ENCODE peak calls at places on chromosomes 12 and 14, in four cellular contexts. E, R, N and K are unnamed samples.

GRCh38 chr14:103198429-103199140 is 75.3 kb downstream of the TNFAIP2 start:
- DNase-seq in R (no peak), N (peak), E (peak), K (peak)

GRCh38 chr12:120901818-120902217 is 2.3 kb downstream of the SPPL3 start:
- DNase-seq in N (no peak), E (no peak), R (no peak), K (no peak)

GRCh38 chr14:102007916-102008418 is 43.6 kb downstream of the DYNC1H1 start:
- DNase-seq in R (no peak), N (no peak), E (no peak), K (no peak)

GRCh38 chr12:129193263-129193871 is 340.1 kb downstream of the GLT1D1 start:
- DNase-seq in N (peak), R (peak), E (no peak), K (peak)

GRCh38 chr12:101670007-101670671 is 27.3 kb upstream of the CHPT1 start:
- DNase-seq in E (peak), N (peak), R (no peak), K (peak)

GRCh38 chr14:73696466-73697390 is 17.5 kb downstream of the PNMA1 start:
- DNase-seq in E (peak), R (no peak), N (no peak), K (peak)

GRCh38 chr12:16524378-16524777 is 81.6 kb downstream of the LMO3 start:
- DNase-seq in R (no peak), N (peak), E (no peak), K (no peak)

GRCh38 chr12:121932914-121933521 is 14.6 kb downstream of the CFAP251 start:
- DNase-seq in R (no peak), E (no peak), N (no peak), K (no peak)

GRCh38 chr14:54660712-54661111 is 93.8 kb downstream of the SAMD4A start:
- DNase-seq in R (no peak), E (no peak), N (no peak), K (no peak)

GRCh38 chr14:75340921-75341320 is 62.3 kb downstream of the FOS start:
- DNase-seq in N (no peak), E (peak), R (peak), K (peak)

GRCh38 chr14:91417134-91417982 is at the start of gene CCDC88C:
- DNase-seq in R (peak), N (peak), E (no peak), K (no peak)

GRCh38 chr12:64030155-64030554 is 185.7 kb downstream of the SRGAP1 start:
- DNase-seq in N (no peak), R (no peak), E (no peak), K (peak)

GRCh38 chr12:47591387-47591786 is 114.4 kb downstream of the RPAP3 start:
- DNase-seq in N (no peak), E (peak), R (no peak), K (peak)

GRCh38 chr12:7555752-7556151 is 52.2 kb upstream of the CD163 start:
- DNase-seq in N (no peak), R (no peak), E (peak), K (peak)

GRCh38 chr12:2608608-2608945 is 186.2 kb upstream of the FKBP4 start:
- DNase-seq in N (no peak), R (no peak), E (no peak), K (no peak)

GRCh38 chr14:73888971-73889370 is 2.3 kb downstream of the ZNF410 start:
- DNase-seq in R (no peak), E (peak), N (no peak), K (peak)

GRCh38 chr12:131511391-131511802 is 199.5 kb upstream of the SFSWAP start:
- DNase-seq in R (no peak), N (no peak), E (peak), K (peak)

GRCh38 chr14:96081224-96081623 is 42.1 kb downstream of the C14orf132 start:
- DNase-seq in R (no peak), E (no peak), N (no peak), K (no peak)

GRCh38 chr14:101927859-101928258 is 36.5 kb upstream of the DYNC1H1 start:
- DNase-seq in E (peak), R (peak), N (no peak), K (peak)

GRCh38 chr12:122327014-122327413 is 60.7 kb upstream of the VPS33A start:
- DNase-seq in E (no peak), N (no peak), R (no peak), K (no peak)

GRCh38 chr12:7142057-7142644 is 12.0 kb downstream of the CLSTN3 start:
- DNase-seq in R (peak), N (peak), E (peak), K (peak)

GRCh38 chr12:64673490-64674169 is 63.3 kb downstream of the RASSF3 start:
- DNase-seq in R (no peak), E (peak), N (no peak), K (no peak)

GRCh38 chr14:30355431-30355913 is 203.5 kb upstream of the G2E3 start:
- DNase-seq in E (peak), R (no peak), N (peak), K (peak)

GRCh38 chr14:100899841-100900771 is 3.4 kb downstream of the RTL1 start:
- DNase-seq in R (no peak), E (peak), N (peak), K (no peak)

GRCh38 chr12:56084958-56085543 is 5.1 kb downstream of the ERBB3 start:
- DNase-seq in R (peak), N (peak), E (peak), K (peak)

GRCh38 chr12:24415934-24416333 is 466.5 kb upstream of the SOX5 start:
- DNase-seq in R (no peak), N (no peak), E (no peak), K (no peak)

GRCh38 chr12:26704684-26705475 is 128.1 kb downstream of the ITPR2 start:
- DNase-seq in N (no peak), R (no peak), E (no peak), K (no peak)

GRCh38 chr14:61933021-61933420 is 170.8 kb downstream of the SNAPC1 start:
- DNase-seq in R (no peak), E (no peak), N (no peak), K (no peak)

GRCh38 chr14:21109377-21110260 is 8.8 kb downstream of the TMEM253 start:
- DNase-seq in E (no peak), R (no peak), N (no peak), K (no peak)

GRCh38 chr12:2970744-2971143 is 11.5 kb downstream of the TEAD4 start:
- DNase-seq in R (no peak), E (no peak), N (peak), K (peak)

GRCh38 chr12:27013606-27014084 is 539 bp downstream of the TM7SF3 start:
- DNase-seq in E (peak), N (no peak), R (no peak), K (peak)

GRCh38 chr14:22547309-22547947 is 41.6 kb downstream of the DAD1 start:
- DNase-seq in E (no peak), R (no peak), N (no peak), K (no peak)

GRCh38 chr12:130031571-130032189 is 127.9 kb upstream of the TMEM132D start:
- DNase-seq in R (peak), E (peak), N (peak), K (peak)

GRCh38 chr14:73494593-73494992 is 3.9 kb downstream of the RIOX1 start:
- DNase-seq in N (no peak), R (no peak), E (no peak), K (no peak)

GRCh38 chr12:52186135-52186840 is 5.5 kb downstream of the KRT80 start:
- DNase-seq in R (no peak), N (no peak), E (peak), K (peak)

GRCh38 chr12:118813778-118814359 is 167.5 kb upstream of the SRRM4 start:
- DNase-seq in R (no peak), N (no peak), E (no peak), K (no peak)

GRCh38 chr12:57127710-57128518 is at the start of gene LRP1:
- DNase-seq in N (peak), R (peak), E (peak), K (peak)

GRCh38 chr14:73613046-73613383 is 698 bp downstream of the ACOT6 start:
- DNase-seq in E (no peak), R (no peak), N (no peak), K (no peak)

GRCh38 chr14:88870777-88871176 is 46.3 kb downstream of the TTC8 start:
- DNase-seq in E (no peak), R (no peak), N (no peak), K (no peak)

GRCh38 chr12:51217133-51217967 is 512 bp downstream of the POU6F1 start:
- DNase-seq in R (peak), E (peak), N (peak), K (peak)

GRCh38 chr12:31578632-31579031 is 12.3 kb downstream of the DENND5B start:
- DNase-seq in R (no peak), E (no peak), N (no peak), K (no peak)

GRCh38 chr12:31585271-31585670 is 5.7 kb downstream of the DENND5B start:
- DNase-seq in E (peak), R (no peak), N (no peak), K (peak)

GRCh38 chr12:31584782-31585181 is 6.2 kb downstream of the DENND5B start:
- DNase-seq in R (no peak), N (no peak), E (no peak), K (no peak)

GRCh38 chr12:31583878-31584277 is 7.1 kb downstream of the DENND5B start:
- DNase-seq in R (no peak), E (no peak), N (no peak), K (no peak)

DNA sequence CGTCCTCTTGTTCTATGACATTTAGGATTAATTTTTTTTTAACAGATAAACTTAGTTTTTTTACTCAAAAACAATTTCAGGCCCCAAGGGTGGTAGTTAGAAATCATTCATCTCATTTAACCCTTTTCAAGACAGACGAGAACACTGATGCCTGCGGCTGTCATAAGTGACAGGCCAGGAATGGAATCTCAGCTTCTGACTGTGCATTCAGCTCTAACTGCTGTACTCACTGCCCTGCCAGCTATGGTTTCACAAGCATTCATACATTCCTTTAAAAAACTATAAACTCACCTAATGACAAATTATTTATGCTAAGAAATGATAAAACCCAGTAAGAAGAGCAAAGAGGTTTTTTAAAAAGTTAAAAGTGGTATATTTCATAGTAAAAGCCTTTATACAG is 8.8 kb downstream of the DENND5B start:
- DNase-seq in N (no peak), E (no peak), R (no peak), K (no peak)
- TF ChIP-seq CTCF in N (no peak), E (no peak), R (no peak), K (no peak)

DNA sequence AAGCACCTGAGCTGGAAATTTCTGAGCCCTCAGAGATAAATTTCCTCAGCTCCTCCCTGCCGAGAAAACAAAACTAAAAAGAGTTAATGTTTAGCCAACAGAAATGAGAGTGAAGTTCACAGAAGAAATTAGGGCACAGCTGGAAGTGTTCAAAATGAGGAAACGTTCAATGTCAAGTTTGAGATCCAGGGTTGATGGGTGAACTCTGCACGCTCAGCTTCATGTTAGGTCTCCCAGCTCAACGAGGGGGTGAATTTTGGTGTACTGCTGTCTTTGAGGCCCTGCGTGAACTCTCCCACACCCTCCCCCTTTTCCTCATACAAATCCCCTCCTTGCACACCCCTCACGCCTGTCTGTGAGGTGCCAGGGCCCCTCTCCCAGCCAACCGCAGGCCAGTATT is 13.3 kb upstream of the OAS3 start:
- DNase-seq in E (no peak), R (no peak), N (no peak), K (no peak)
- H3K4me3 ChIP-seq in E (no peak), R (no peak), N (no peak), K (no peak)

GRCh38 chr14:34065222-34065621 is 114.3 kb upstream of the EGLN3 start:
- DNase-seq in N (no peak), R (no peak), E (no peak), K (no peak)

GRCh38 chr14:34063470-34064164 is 112.7 kb upstream of the EGLN3 start:
- DNase-seq in R (no peak), N (peak), E (no peak), K (no peak)

GRCh38 chr14:34065690-34066391 is 115.0 kb upstream of the EGLN3 start:
- DNase-seq in N (no peak), E (no peak), R (no peak), K (no peak)

GRCh38 chr14:34063042-34063441 is 112.2 kb upstream of the EGLN3 start:
- DNase-seq in E (no peak), R (no peak), N (no peak), K (no peak)

DNA sequence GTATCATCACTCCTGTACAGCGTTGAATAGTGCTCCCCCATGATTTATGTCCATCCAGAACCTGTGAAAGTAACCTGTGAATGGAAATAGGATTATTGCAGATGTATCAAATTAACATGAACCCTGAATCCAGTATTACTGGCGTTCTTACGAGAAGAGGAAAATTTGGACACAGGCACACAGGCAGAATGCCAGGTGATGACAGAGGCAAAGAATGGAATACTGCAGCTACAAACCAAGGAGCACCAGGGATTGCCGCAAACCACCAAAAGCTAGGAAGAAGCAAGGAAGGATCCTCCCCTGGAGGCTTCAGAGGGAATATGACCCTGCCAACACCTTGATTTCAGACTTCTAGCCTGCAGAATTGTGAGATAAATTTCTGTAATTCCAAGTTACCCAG is 113.5 kb upstream of the EGLN3 start:
- DNase-seq in R (peak), E (peak), N (no peak), K (peak)
- TF ChIP-seq CTCF in R (no peak), E (no peak), N (no peak), K (peak)

GRCh38 chr14:67442139-67442906 is 30.4 kb upstream of the PLEK2 start:
- DNase-seq in E (no peak), N (no peak), R (no peak), K (no peak)
- H3K4me3 ChIP-seq in E (no peak), N (no peak), R (no peak), K (no peak)

DNA sequence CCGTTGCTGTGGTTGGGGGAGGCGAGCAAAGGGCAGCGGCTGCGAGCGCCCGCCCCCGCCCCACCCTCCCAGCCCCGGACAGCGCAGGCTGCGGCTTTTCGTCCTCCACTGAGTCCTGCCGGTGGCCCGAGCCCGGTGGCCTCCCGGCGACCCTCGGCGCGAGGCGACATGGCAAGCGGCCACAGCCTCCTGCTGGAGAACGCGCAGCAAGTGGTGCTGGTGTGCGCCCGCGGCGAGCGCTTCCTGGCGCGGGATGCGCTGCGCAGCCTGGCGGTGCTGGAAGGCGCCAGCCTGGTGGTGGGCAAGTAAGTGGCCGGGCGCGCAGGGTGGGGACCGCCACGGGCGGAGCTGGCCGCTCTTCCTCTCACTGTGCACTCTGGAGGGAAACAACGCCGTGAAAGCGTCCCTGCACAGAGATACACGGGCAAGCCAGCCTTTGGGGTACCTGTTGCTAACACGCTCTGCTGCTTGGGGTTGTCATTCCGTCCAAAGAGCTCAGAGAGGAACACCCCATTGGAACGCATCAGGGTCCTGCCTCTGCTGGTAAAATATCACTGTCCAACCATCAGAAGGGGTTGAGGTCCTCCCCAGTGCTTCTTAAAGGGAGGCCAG is at the start of gene AMDHD1:
- DNase-seq in E (peak), R (peak), N (peak), K (peak)
- TF ChIP-seq CTCF in E (peak), R (peak), N (peak), K (no peak)

DNA sequence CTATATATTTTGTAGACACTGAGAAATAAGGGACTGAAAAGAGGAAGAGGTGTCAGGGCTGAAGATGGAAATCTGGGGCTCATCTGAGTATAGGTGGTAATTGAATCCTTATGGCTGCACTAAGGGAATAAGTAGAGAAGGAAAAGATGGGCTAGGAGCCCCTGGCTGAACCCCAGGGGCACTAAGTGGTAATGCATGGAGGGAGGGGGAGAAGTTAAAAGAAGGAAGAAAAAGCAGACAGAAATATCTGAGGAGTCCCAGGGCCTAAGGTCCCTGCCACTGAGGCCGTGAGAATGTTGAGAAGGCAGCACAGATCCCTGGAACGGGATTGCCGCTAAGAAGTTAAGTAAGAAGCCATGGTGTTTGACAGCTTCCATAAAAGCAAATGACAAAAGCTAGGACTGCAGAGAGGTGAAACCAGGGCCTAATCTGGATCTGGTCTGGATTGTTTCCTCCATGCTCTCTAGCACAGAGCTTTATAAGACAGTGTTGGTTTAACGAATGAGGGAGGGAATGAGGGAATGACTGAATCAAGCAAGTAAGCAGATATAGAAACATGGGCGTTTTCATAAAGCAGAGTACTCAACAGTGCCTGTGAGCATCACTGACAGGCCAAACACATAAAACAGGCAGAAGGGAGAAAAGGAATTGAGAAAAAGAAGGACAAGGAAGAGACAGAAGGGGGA is 92.9 kb downstream of the HMGA2 start:
- DNase-seq in E (no peak), R (no peak), N (no peak), K (no peak)
- H3K4me3 ChIP-seq in E (no peak), R (no peak), N (no peak), K (no peak)

DNA sequence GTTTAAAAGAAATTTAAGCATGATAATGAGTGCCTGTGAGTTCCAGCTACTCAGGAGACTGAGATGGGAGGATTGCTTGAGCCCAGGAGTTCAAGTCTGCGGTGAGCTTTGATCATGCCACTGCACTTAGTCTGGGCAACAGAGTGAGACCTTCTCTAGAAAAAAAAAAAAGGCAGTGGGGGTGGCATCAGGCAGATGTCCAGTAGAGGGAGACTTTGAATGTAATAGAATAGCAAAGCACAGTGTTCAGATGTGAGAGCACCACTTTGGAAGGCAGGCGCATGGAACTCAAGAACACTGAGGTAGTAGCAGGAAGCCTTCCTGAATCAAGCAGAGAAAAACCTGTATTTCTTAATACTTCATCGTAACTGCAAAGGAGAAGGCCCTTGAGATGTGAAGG is 394.5 kb upstream of the GARIN6 start:
- DNase-seq in E (no peak), R (no peak), N (peak), K (no peak)
- TF ChIP-seq CTCF in E (no peak), R (no peak), N (no peak), K (no peak)

GRCh38 chr12:53756300-53757094 is 4.7 kb upstream of the CISTR start:
- DNase-seq in N (no peak), E (no peak), R (no peak), K (no peak)
- H3K4me3 ChIP-seq in N (no peak), E (no peak), R (peak), K (no peak)